ENCODE peak calls at places on chromosomes 13 and 19, in five cellular contexts. R is mesenchymal stem cell, B is neuronal stem cell, C is H9, M is H1. V is an unnamed sample.

GRCh38 chr19:3712663-3713531 is 4.7 kb downstream of the TJP3 start:
- DNase-seq in R (no peak), B (no peak), M (no peak), C (no peak), V (no peak)

GRCh38 chr13:23579072-23579885 is 9.1 kb downstream of the TNFRSF19 start:
- DNase-seq in B (peak), R (peak), C (peak), M (peak), V (peak)

GRCh38 chr13:57601536-57601935 is 30.0 kb upstream of the PCDH17 start:
- DNase-seq in R (no peak), C (no peak), B (no peak), M (no peak), V (no peak)

GRCh38 chr19:35269425-35270117 is 809 bp downstream of the USF2 start:
- DNase-seq in R (peak), M (peak), B (peak), C (peak), V (peak)

GRCh38 chr19:47005164-47005641 is 14.4 kb upstream of the NPAS1 start:
- DNase-seq in B (no peak), R (no peak), M (no peak), C (peak), V (no peak)

GRCh38 chr19:54191671-54192453 is 754 bp downstream of the TSEN34 start:
- DNase-seq in M (no peak), R (peak), C (no peak), B (no peak), V (peak)

GRCh38 chr19:34305221-34306058 is 51.1 kb downstream of the GARRE1 start:
- DNase-seq in M (no peak), C (no peak), R (no peak), B (no peak), V (no peak)

GRCh38 chr19:42443944-42444398 is 1.2 kb upstream of the CXCL17 start:
- DNase-seq in R (no peak), M (no peak), C (no peak), B (no peak), V (no peak)

GRCh38 chr19:32876919-32877285 is 7.3 kb upstream of the SLC7A9 start:
- DNase-seq in B (no peak), M (peak), R (peak), C (no peak), V (peak)

GRCh38 chr19:1112254-1113208 is 8.7 kb downstream of the GPX4 start:
- DNase-seq in R (no peak), C (peak), M (no peak), B (no peak), V (no peak)

GRCh38 chr19:11435833-11436313 is 438 bp downstream of the PRKCSH start:
- DNase-seq in M (no peak), B (no peak), R (peak), C (no peak), V (peak)

GRCh38 chr13:104365430-104365829 is 1299.2 kb upstream of the SLC10A2 start:
- DNase-seq in C (no peak), M (no peak), R (no peak), B (no peak), V (no peak)

GRCh38 chr19:7618771-7619510 is 10.4 kb downstream of the XAB2 start:
- DNase-seq in C (no peak), M (no peak), R (no peak), B (no peak), V (no peak)

GRCh38 chr13:110359840-110360301 is 52.8 kb downstream of the COL4A2 start:
- DNase-seq in B (no peak), C (no peak), R (peak), M (no peak), V (peak)

GRCh38 chr13:30110301-30111070 is 196.9 kb downstream of the KATNAL1 start:
- DNase-seq in B (no peak), C (no peak), R (peak), M (no peak), V (no peak)

GRCh38 chr19:18150776-18151624 is 2.0 kb upstream of the PIK3R2 start:
- DNase-seq in C (no peak), B (no peak), M (no peak), R (no peak), V (no peak)

GRCh38 chr19:3868770-3869456 is at the start of gene ZFR2:
- DNase-seq in R (no peak), M (peak), B (no peak), C (peak), V (no peak)

GRCh38 chr13:101915333-101915732 is 462.9 kb downstream of the ITGBL1 start:
- DNase-seq in M (no peak), B (no peak), C (no peak), R (no peak), V (no peak)

GRCh38 chr19:42095814-42096230 is 19.9 kb downstream of the ZNF574 start:
- DNase-seq in B (peak), M (peak), R (no peak), C (peak), V (no peak)

GRCh38 chr13:74132152-74132767 is 1.9 kb downstream of the KLF12 start:
- DNase-seq in C (no peak), B (no peak), M (no peak), R (peak), V (peak)

GRCh38 chr19:45475537-45476348 is 7.9 kb downstream of the FOSB start:
- DNase-seq in M (no peak), R (peak), C (no peak), B (no peak), V (peak)

GRCh38 chr13:110636053-110636475 is 20.7 kb downstream of the NAXD start:
- DNase-seq in R (no peak), C (no peak), M (no peak), B (no peak), V (no peak)

GRCh38 chr19:38952395-38953165 is 21.8 kb downstream of the MRPS12 start:
- DNase-seq in B (no peak), C (peak), M (peak), R (peak), V (peak)

GRCh38 chr13:98239156-98240076 is 62.3 kb upstream of the RNF113B start:
- DNase-seq in R (no peak), C (peak), M (peak), B (no peak), V (no peak)

GRCh38 chr19:58332697-58333096 is 5.9 kb downstream of the ZSCAN22 start:
- DNase-seq in M (no peak), C (no peak), R (no peak), B (no peak), V (no peak)

GRCh38 chr13:31970237-31970930 is 61.2 kb upstream of the FRY start:
- DNase-seq in M (no peak), R (peak), B (no peak), C (no peak), V (peak)

GRCh38 chr19:21022996-21023395 is 2.5 kb downstream of the ZNF430 start:
- DNase-seq in B (no peak), C (no peak), R (peak), M (no peak), V (peak)

GRCh38 chr19:7871280-7871529 is 3.0 kb downstream of the PRR36 start:
- DNase-seq in R (no peak), C (no peak), B (no peak), M (no peak), V (no peak)

GRCh38 chr13:51923983-51924539 is 62.3 kb downstream of the CCDC70 start:
- DNase-seq in C (peak), M (no peak), B (no peak), R (peak), V (no peak)

GRCh38 chr13:26910754-26911465 is 150.3 kb upstream of the GPR12 start:
- DNase-seq in M (no peak), R (no peak), B (no peak), C (no peak), V (no peak)

GRCh38 chr19:7916137-7916907 is 1.7 kb downstream of the TGFBR3L start:
- DNase-seq in R (peak), C (peak), B (no peak), M (peak), V (no peak)

GRCh38 chr13:31048521-31048920 is 113.2 kb downstream of the HSPH1 start:
- DNase-seq in C (no peak), M (no peak), R (no peak), B (no peak), V (no peak)

GRCh38 chr13:100855151-100855550 is 180.6 kb upstream of the TMTC4 start:
- DNase-seq in M (no peak), R (no peak), C (no peak), B (no peak), V (no peak)

GRCh38 chr13:111174377-111174776 is 59.3 kb downstream of the ARHGEF7 start:
- DNase-seq in C (no peak), M (no peak), B (no peak), R (no peak), V (no peak)

GRCh38 chr13:24253520-24254150 is 55.7 kb upstream of the C1QTNF9 start:
- DNase-seq in R (no peak), C (no peak), B (no peak), M (no peak), V (no peak)

GRCh38 chr13:24619302-24619701 is 60.9 kb upstream of the ATP12A start:
- DNase-seq in C (no peak), R (no peak), M (no peak), B (no peak), V (no peak)

DNA sequence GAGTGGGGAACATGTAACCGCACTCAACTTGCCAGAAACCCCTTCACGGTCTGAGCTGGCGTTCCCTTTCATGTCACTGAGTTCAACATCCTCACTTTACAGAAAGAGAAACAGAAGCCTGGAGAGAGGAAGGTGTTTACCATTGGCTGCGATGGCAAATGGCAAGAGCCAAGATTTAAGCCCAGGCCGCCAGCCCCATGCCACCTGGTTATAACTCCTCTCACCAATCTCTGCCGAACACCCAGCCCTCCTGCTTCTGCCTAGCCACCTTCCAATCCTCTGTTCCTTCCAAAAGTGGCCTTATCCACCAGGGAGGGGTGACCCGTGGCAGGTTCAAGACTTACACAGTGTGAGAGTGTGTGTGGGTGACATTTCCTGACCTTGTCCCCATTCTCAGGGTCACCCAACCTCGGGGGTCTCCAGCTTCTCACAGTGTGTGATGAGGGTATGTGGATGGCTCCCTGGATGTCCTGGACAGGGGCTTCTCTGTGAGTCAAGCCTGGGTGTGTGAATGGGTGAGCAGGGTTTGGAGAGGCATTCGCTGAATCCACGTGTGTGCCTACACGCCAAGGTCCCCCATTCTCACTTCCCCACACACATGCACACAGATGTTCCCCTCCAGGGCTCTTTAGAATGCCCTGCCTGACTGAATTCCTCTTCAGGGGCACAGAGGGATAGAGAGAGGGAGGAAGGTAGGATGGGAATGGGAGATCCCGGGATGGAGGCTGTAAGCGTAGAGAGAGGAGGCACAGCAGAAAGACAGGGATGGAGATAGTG is 1.2 kb downstream of the CADM4 start:
- DNase-seq in B (no peak), M (no peak), C (no peak), R (no peak), V (no peak)
- H2BK120ac ChIP-seq in B (no peak), M (no peak), C (no peak), R (no peak), V (no peak)

DNA sequence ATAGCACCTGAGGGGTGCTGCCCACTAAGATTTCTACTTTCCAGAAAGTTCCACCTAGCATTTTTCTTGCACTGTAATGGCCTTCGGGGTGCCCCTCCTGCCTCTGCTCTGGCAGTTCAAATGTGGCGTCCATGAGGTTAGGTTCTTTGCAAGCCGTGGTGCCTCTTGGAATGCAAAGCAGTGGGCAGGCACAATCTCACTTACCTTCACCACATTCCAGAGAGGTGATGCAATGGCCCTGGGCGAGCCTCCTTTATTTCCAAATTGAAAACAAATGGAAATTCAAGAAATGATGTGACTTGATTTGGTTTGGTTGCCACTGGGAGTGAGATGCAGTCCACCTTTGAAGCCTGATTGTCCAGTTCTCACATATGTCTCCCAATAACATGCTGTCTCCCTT is 46.9 kb downstream of the FGF9 start:
- DNase-seq in R (no peak), B (no peak), C (peak), M (no peak), V (no peak)
- H2AFZ ChIP-seq in R (no peak), B (peak), C (no peak), M (peak), V (no peak)

GRCh38 chr13:87129602-87130300 is 541.4 kb upstream of the SLITRK5 start:
- DNase-seq in R (peak), M (no peak), C (no peak), B (no peak), V (peak)
- H2BK120ac ChIP-seq in R (no peak), M (no peak), C (no peak), B (no peak), V (peak)

GRCh38 chr19:50312967-50313811 is 16.0 kb downstream of the KCNC3 start:
- DNase-seq in B (no peak), R (no peak), M (no peak), C (no peak), V (no peak)

GRCh38 chr19:50313812-50314536 is 15.2 kb downstream of the KCNC3 start:
- DNase-seq in B (no peak), C (peak), R (no peak), M (peak), V (no peak)

GRCh38 chr19:50315773-50316448 is 13.3 kb downstream of the KCNC3 start:
- DNase-seq in M (peak), C (peak), R (no peak), B (no peak), V (no peak)

GRCh38 chr19:50317115-50317514 is 12.1 kb downstream of the KCNC3 start:
- DNase-seq in M (no peak), B (no peak), R (no peak), C (no peak), V (no peak)

DNA sequence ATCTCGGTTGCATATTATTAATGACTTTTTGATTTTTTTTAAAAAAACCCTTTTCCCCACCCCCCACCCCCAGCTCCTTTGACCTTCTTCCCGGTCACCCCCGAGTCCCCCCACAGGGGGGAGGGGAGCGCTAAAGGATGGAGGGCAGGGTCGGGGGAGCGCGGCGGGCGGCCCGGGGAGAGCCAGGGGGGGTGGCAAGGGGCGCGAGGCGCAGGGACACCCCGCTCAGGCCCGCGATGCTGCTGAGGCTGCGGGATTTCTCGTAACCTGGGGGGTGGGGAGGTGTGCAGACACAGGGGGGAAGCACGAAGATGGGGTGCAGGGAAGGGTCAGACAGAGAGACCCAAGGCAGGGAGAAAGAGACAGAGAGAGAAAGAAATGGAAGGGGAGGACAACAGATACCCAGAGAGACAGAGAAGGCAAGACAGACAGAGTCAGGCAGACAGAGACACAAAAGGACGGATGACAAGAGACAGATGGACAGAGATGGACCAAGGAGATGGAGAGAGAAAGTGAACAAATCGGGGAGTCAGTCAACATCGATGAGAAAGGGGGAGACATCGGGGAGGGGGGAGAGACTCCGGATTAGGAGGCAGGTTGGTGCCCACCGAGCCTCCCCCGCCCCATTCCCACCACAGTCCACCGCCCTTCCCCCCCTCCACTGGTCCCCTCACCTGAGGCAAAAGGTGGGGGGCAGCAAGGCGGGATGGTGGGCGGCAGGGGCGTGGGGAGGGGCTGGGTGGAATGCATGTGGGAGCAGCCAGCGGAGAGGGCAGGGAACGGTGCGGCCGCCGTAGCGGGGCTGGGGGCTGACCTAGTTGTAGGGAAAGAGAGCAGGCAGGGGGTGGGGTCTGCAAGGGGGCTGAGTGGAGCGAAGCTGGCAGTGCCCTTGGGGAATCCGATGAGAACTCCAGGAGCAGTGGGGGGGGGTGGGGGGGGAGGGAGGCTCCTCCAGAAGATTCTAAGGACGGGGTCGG is 14.2 kb downstream of the KCNC3 start:
- DNase-seq in C (peak), M (peak), R (no peak), B (no peak), V (no peak)
- H2AFZ ChIP-seq in C (no peak), M (no peak), R (no peak), B (no peak), V (no peak)

GRCh38 chr13:112718318-112718717 is 28.5 kb downstream of the ATP11A start:
- DNase-seq in B (no peak), M (no peak), R (no peak), C (no peak), V (no peak)
- H2BK120ac ChIP-seq in B (no peak), M (no peak), R (no peak), C (no peak), V (no peak)

GRCh38 chr19:2549701-2550191 is 73.8 kb downstream of the GADD45B start:
- DNase-seq in B (no peak), C (no peak), M (no peak), R (peak), V (peak)
- H2AFZ ChIP-seq in B (no peak), C (no peak), M (no peak), R (peak), V (peak)

V was measured in IMR-90.